ENCODE peak calls at places on chromosomes 7 and 10, in four cellular contexts. C is HCT116, Y is SK-N-SH, L is K562. Q is an unnamed sample.

GRCh38 chr7:123715198-123715597 is 33.6 kb downstream of the WASL start:
- DNase-seq in C (no peak), Y (no peak), L (no peak), Q (no peak)

GRCh38 chr7:100933735-100934134 is 15.6 kb upstream of the MUC3A start:
- DNase-seq in C (no peak), Y (no peak), L (peak; percentile 56), Q (no peak)

GRCh38 chr10:7184660-7185366 is 226.0 kb downstream of the SFMBT2 start:
- DNase-seq in C (no peak), Y (no peak), L (no peak), Q (no peak)

GRCh38 chr7:44368885-44369284 is 43.5 kb upstream of the CAMK2B start:
- DNase-seq in C (no peak), Y (no peak), L (no peak), Q (no peak)

GRCh38 chr10:50582766-50583762 is 40.7 kb downstream of the SGMS1 start:
- DNase-seq in C (no peak), Y (no peak), L (peak; percentile 88), Q (no peak)

GRCh38 chr10:79189853-79190435 is 121.2 kb downstream of the ZMIZ1 start:
- DNase-seq in C (no peak), Y (no peak), L (no peak), Q (no peak)

GRCh38 chr10:7362451-7362850 is 48.4 kb downstream of the SFMBT2 start:
- DNase-seq in C (no peak), Y (no peak), L (no peak), Q (no peak)

GRCh38 chr7:134016942-134017303 is 110.2 kb upstream of the LRGUK start:
- DNase-seq in C (no peak), Y (no peak), L (no peak), Q (no peak)

GRCh38 chr10:17474595-17474994 is 20.2 kb upstream of the ST8SIA6 start:
- DNase-seq in C (peak; percentile 21), Y (no peak), L (peak; percentile 36), Q (peak; percentile 76)

GRCh38 chr10:80713398-80713928 is 175.8 kb downstream of the SH2D4B start:
- DNase-seq in C (no peak), Y (no peak), L (no peak), Q (no peak)

GRCh38 chr7:118306771-118307170 is 82.3 kb downstream of the ANKRD7 start:
- DNase-seq in C (no peak), Y (no peak), L (no peak), Q (no peak)

GRCh38 chr10:65346466-65346865 is 1579.4 kb upstream of the LRRTM3 start:
- DNase-seq in C (no peak), Y (no peak), L (no peak), Q (peak; percentile 74)

GRCh38 chr7:129617178-129617577 is 5.7 kb downstream of the NRF1 start:
- DNase-seq in C (no peak), Y (no peak), L (no peak), Q (no peak)

GRCh38 chr7:27917774-27918314 is 177.9 kb downstream of the TAX1BP1 start:
- DNase-seq in C (no peak), Y (no peak), L (no peak), Q (no peak)

GRCh38 chr10:16995867-16996529 is 133.6 kb downstream of the CUBN start:
- DNase-seq in C (no peak), Y (no peak), L (peak; percentile 60), Q (no peak)

GRCh38 chr7:140484479-140484878 is 5.2 kb upstream of the MKRN1 start:
- DNase-seq in C (no peak), Y (no peak), L (no peak), Q (no peak)

GRCh38 chr7:29538322-29538874 is 25.2 kb upstream of the PRR15 start:
- DNase-seq in C (no peak), Y (no peak), L (no peak), Q (no peak)

GRCh38 chr10:3959370-3960266 is 174.6 kb upstream of the KLF6 start:
- DNase-seq in C (no peak), Y (no peak), L (no peak), Q (no peak)

GRCh38 chr10:86715156-86715795 is 41.1 kb upstream of the BMPR1A start:
- DNase-seq in C (no peak), Y (no peak), L (no peak), Q (no peak)

GRCh38 chr7:100545636-100546128 is 6.7 kb downstream of the AGFG2 start:
- DNase-seq in C (peak; percentile 81), Y (peak; percentile 74), L (peak; percentile 75), Q (no peak)

GRCh38 chr7:3082831-3083230 is 39.2 kb upstream of the CARD11 start:
- DNase-seq in C (no peak), Y (no peak), L (no peak), Q (no peak)

GRCh38 chr10:101446947-101447346 is 93.0 kb downstream of the BTRC start:
- DNase-seq in C (no peak), Y (no peak), L (no peak), Q (no peak)

GRCh38 chr7:103821105-103821504 is 168.4 kb downstream of the RELN start:
- DNase-seq in C (no peak), Y (no peak), L (no peak), Q (no peak)

GRCh38 chr7:138992052-138992531 is 10.9 kb upstream of the KIAA1549 start:
- DNase-seq in C (no peak), Y (no peak), L (no peak), Q (no peak)

GRCh38 chr7:55409474-55410225 is 44.5 kb downstream of the LANCL2 start:
- DNase-seq in C (no peak), Y (peak; percentile 54), L (peak; percentile 54), Q (peak; percentile 33)

GRCh38 chr10:98664329-98665042 is 217.8 kb upstream of the HPS1 start:
- DNase-seq in C (peak; percentile 47), Y (peak; percentile 20), L (peak; percentile 53), Q (no peak)

GRCh38 chr7:51878869-51879268 is 562.3 kb upstream of the COBL start:
- DNase-seq in C (no peak), Y (no peak), L (no peak), Q (no peak)

GRCh38 chr10:43304687-43305333 is 37.9 kb upstream of the RASGEF1A start:
- DNase-seq in C (no peak), Y (peak; percentile 62), L (peak; percentile 54), Q (peak; percentile 55)

GRCh38 chr7:7157887-7158271 is 24.5 kb upstream of the C1GALT1 start:
- DNase-seq in C (no peak), Y (no peak), L (no peak), Q (no peak)

GRCh38 chr7:134502463-134502862 is 24.9 kb upstream of the AKR1B10 start:
- DNase-seq in C (no peak), Y (no peak), L (no peak), Q (no peak)

DNA sequence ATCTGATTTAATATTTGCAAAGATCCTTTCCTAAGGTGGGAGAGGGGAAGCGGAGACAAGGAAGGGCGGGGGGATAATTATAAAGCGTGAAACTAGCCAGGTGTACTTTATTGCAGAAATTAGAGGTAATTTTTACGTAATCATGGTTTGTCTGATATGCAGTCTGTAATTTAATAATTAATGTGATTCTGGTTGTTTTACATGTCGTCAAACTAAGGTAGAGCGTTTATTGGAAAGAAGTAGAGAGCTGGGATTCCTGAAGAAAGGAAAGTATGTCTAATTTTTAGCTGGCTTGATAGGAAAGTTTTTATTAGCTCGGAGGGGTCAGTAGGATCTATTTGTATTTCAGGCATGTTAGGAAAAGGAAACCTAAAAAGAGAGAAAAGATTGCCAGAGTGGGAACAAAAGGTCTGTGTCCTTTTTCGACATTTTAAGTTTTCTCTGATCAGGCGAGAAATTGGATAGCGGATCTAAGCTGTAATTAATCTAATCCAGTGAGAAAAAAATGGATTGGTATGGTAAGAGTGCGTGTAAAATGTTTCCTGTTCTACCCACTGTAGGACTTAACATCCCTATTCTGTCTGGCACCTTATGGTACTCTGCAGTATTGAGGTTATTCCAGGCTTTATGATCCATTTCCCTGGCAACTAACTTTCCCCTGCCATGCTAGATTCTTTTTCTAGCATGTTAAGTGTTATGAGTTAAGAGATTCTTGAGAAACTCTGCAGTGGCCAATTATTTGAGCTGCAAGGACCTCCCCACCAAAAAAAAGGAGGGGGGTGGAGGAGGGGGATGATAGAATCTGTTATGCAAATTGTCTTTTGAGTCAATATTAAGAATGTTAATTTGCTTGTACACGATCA is 1.4 kb downstream of the CELF2 start:
- DNase-seq in C (no peak), Y (no peak), L (no peak), Q (no peak)
- TF ChIP-seq JUND in C (no peak), Y (no peak), L (no peak), Q (no peak)

DNA sequence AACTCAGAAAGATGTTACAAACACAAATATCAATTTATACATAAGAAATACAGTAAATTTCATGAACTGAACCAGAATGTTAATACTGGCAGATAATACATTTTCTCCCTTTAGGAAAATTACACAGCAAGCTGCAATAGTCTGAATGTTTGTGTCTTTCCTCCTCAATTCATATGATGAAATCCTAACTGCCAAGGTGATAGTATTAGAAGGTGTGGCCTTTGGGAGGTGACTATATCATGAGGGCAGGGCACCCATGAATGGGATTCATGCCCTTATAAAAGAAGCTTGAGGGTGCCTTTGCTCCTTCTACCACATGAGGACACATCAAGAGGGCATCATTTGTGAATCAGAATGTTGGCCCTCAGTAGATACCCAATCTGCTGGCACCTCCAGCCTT is 64.3 kb upstream of the GPR22 start:
- DNase-seq in C (peak; percentile 18), Y (no peak), L (no peak), Q (no peak)
- TF ChIP-seq JUND in C (no peak), Y (no peak), L (no peak), Q (no peak)

DNA sequence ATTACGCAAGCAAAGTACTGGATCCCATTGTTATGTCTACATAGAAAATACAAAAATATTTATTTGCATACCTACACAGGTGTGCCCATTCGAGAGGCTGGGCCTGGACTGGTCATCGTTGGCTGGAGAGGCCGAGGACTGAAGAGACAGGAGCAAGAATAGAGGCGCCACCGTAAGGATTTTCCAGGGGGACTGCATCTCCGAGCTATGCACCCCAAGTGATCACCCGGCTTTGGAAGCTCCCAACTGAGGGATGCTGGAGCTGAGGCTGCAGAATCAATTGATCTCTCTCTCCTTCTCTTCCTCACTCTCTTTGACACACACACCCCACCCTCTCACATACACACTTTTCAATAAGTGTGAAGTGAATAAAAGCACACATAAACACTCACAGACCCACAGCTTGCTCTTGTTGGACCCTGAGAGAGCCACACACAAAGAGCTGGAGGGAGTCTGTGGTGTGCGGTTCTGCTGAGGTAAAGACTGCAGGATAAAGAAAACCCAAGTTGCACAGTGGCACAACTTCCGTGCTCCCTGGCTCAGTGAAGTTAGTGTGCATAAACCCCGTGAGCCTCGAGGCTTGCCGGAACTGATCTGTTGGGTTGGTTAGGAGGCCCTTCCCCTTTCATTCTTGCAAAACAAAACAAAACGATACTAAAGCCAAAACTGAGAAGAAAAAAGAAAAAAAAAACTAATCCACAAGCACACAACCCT is at the start of gene AOAH:
- DNase-seq in C (no peak), Y (no peak), L (no peak), Q (no peak)
- TF ChIP-seq JUND in C (no peak), Y (no peak), L (no peak), Q (no peak)

DNA sequence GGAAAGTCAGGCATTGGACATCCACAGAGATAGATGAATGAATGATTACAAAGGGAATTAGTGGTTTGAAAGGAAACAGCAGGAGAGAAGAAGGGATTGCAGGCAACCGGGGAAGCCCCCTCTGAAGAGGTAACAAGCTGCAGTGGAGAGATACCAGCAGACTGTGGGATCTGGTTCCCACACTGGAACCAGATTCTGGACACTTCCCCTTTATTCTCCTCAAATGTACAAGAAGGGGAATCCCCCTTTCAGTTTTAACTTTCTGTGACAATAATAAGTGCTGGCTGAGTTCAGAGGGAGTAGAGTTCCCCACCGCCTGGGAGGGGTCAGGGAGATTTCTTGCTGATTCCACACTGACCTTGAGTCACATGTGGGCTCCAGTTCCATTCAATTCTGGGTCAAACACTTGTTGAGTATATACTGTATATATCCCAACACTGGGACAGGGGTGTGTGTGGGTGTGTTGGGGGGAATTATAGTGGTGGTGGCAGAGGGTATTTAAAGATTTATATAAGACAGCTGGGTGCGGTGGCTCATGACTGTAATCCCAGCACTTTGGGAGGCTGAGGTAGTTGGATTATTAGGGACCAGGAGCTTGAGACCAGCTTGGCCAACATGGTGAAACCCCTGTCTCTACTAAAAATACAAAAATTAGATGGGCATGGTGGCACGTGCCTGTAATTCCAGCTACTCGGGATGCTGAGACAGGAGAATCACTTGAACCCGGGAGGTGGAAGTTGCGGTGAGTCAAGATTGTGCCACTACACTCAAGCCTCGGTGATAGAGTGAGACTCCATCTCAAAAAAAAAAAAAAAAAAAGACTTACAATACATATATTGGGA is 16.5 kb upstream of the DDIT4 start:
- DNase-seq in C (no peak), Y (no peak), L (peak; percentile 60), Q (no peak)
- TF ChIP-seq JUND in C (no peak), Y (no peak), L (peak; percentile 30), Q (no peak)